ENCODE peak calls at places on chromosomes 16 and 17, in four cellular contexts. One of them, this sample, is unnamed.

GRCh38 chr16:57042157-57043111 is 49.9 kb upstream of the CPNE2 start:
- DNase-seq in OCI-M1: no peak
- DNase-seq in adrenal gland: peak
- DNase-seq in Caco-2: no peak
- DNase-seq in this sample: no peak

GRCh38 chr16:70018254-70018653 is 67.1 kb downstream of the CLEC18A start:
- DNase-seq in OCI-M1: peak
- DNase-seq in Caco-2: peak
- DNase-seq in adrenal gland: no peak
- DNase-seq in this sample: peak

GRCh38 chr17:3594056-3594810 is 15.0 kb downstream of the TRPV1 start:
- DNase-seq in OCI-M1: no peak
- DNase-seq in Caco-2: no peak
- DNase-seq in adrenal gland: no peak
- DNase-seq in this sample: no peak

GRCh38 chr17:63694229-63694973 is 5.5 kb downstream of the LIMD2 start:
- DNase-seq in Caco-2: no peak
- DNase-seq in OCI-M1: no peak
- DNase-seq in adrenal gland: no peak
- DNase-seq in this sample: no peak

GRCh38 chr17:75271233-75271954 is 363 bp upstream of the MIF4GD start:
- DNase-seq in Caco-2: peak
- DNase-seq in OCI-M1: peak
- DNase-seq in adrenal gland: peak
- DNase-seq in this sample: no peak

GRCh38 chr16:85613609-85614337 is 651 bp downstream of the GSE1 start:
- DNase-seq in adrenal gland: no peak
- DNase-seq in OCI-M1: peak
- DNase-seq in Caco-2: peak
- DNase-seq in this sample: peak

GRCh38 chr16:65919116-65919515 is 447.4 kb upstream of the CDH5 start:
- DNase-seq in Caco-2: no peak
- DNase-seq in OCI-M1: no peak
- DNase-seq in adrenal gland: no peak
- DNase-seq in this sample: no peak

GRCh38 chr17:57718878-57719277 is 26.2 kb downstream of the CCDC182 start:
- DNase-seq in OCI-M1: no peak
- DNase-seq in adrenal gland: no peak
- DNase-seq in Caco-2: no peak
- DNase-seq in this sample: no peak

GRCh38 chr16:27922433-27922832 is 141.1 kb downstream of the GSG1L start:
- DNase-seq in Caco-2: no peak
- DNase-seq in OCI-M1: no peak
- DNase-seq in adrenal gland: no peak
- DNase-seq in this sample: no peak

GRCh38 chr16:3020247-3020603 is at the start of gene TNFRSF12A:
- DNase-seq in OCI-M1: peak
- DNase-seq in adrenal gland: peak
- DNase-seq in Caco-2: peak
- DNase-seq in this sample: peak

GRCh38 chr17:7644768-7645167 is 6.0 kb upstream of the ATP1B2 start:
- DNase-seq in adrenal gland: no peak
- DNase-seq in Caco-2: no peak
- DNase-seq in OCI-M1: peak
- DNase-seq in this sample: no peak

GRCh38 chr16:11258553-11259287 is 2.7 kb upstream of the SOCS1 start:
- DNase-seq in Caco-2: no peak
- DNase-seq in adrenal gland: peak
- DNase-seq in OCI-M1: peak
- DNase-seq in this sample: no peak

GRCh38 chr17:42275527-42276358 is 448 bp downstream of the STAT5B start:
- DNase-seq in adrenal gland: no peak
- DNase-seq in OCI-M1: peak
- DNase-seq in Caco-2: no peak
- DNase-seq in this sample: no peak

GRCh38 chr16:78505544-78506371 is 406.3 kb downstream of the WWOX start:
- DNase-seq in Caco-2: peak
- DNase-seq in adrenal gland: peak
- DNase-seq in OCI-M1: no peak
- DNase-seq in this sample: no peak

GRCh38 chr17:41810659-41811548 is 845 bp downstream of the P3H4 start:
- DNase-seq in Caco-2: no peak
- DNase-seq in adrenal gland: no peak
- DNase-seq in OCI-M1: no peak
- DNase-seq in this sample: no peak

GRCh38 chr17:77285594-77286390 is 145.0 kb downstream of the SEC14L1 start:
- DNase-seq in adrenal gland: peak
- DNase-seq in OCI-M1: peak
- DNase-seq in Caco-2: no peak
- DNase-seq in this sample: peak

GRCh38 chr17:49913226-49914095 is 55.5 kb upstream of the DLX4 start:
- DNase-seq in Caco-2: no peak
- DNase-seq in adrenal gland: no peak
- DNase-seq in OCI-M1: no peak
- DNase-seq in this sample: peak

GRCh38 chr16:82091225-82091624 is 56.2 kb downstream of the HSD17B2 start:
- DNase-seq in Caco-2: no peak
- DNase-seq in OCI-M1: no peak
- DNase-seq in adrenal gland: no peak
- DNase-seq in this sample: peak

GRCh38 chr17:19307521-19307920 is 55.0 kb downstream of the B9D1 start:
- DNase-seq in adrenal gland: no peak
- DNase-seq in OCI-M1: no peak
- DNase-seq in Caco-2: no peak
- DNase-seq in this sample: no peak

GRCh38 chr17:58382108-58382884 is 30.3 kb upstream of the SUPT4H1 start:
- DNase-seq in adrenal gland: no peak
- DNase-seq in Caco-2: no peak
- DNase-seq in OCI-M1: no peak
- DNase-seq in this sample: no peak

GRCh38 chr17:67718325-67718941 is 697 bp downstream of the NOL11 start:
- DNase-seq in OCI-M1: peak
- DNase-seq in Caco-2: peak
- DNase-seq in adrenal gland: peak
- DNase-seq in this sample: peak

GRCh38 chr16:1548727-1549126 is 15.3 kb downstream of the TMEM204 start:
- DNase-seq in OCI-M1: no peak
- DNase-seq in adrenal gland: no peak
- DNase-seq in Caco-2: no peak
- DNase-seq in this sample: no peak

GRCh38 chr17:18026408-18026776 is 12.6 kb downstream of the ATPAF2 start:
- DNase-seq in Caco-2: no peak
- DNase-seq in adrenal gland: no peak
- DNase-seq in OCI-M1: no peak
- DNase-seq in this sample: no peak

GRCh38 chr16:20976568-20976967 is 76.0 kb downstream of the LYRM1 start:
- DNase-seq in adrenal gland: no peak
- DNase-seq in Caco-2: no peak
- DNase-seq in OCI-M1: peak
- DNase-seq in this sample: no peak

GRCh38 chr17:42002792-42003301 is 14.4 kb downstream of the DNAJC7 start:
- DNase-seq in Caco-2: no peak
- DNase-seq in adrenal gland: no peak
- DNase-seq in OCI-M1: no peak
- DNase-seq in this sample: no peak

GRCh38 chr17:16962804-16963203 is 9.1 kb downstream of the TNFRSF13B start:
- DNase-seq in OCI-M1: no peak
- DNase-seq in adrenal gland: no peak
- DNase-seq in Caco-2: no peak
- DNase-seq in this sample: no peak

GRCh38 chr16:70770968-70771552 is 29.9 kb downstream of the VAC14 start:
- DNase-seq in adrenal gland: peak
- DNase-seq in Caco-2: peak
- DNase-seq in OCI-M1: peak
- DNase-seq in this sample: peak

GRCh38 chr17:32335647-32336046 is 6.3 kb downstream of the C17orf75 start:
- DNase-seq in Caco-2: no peak
- DNase-seq in adrenal gland: no peak
- DNase-seq in OCI-M1: no peak
- DNase-seq in this sample: peak

GRCh38 chr17:19897108-19897854 is 29.5 kb upstream of the ULK2 start:
- DNase-seq in OCI-M1: no peak
- DNase-seq in adrenal gland: peak
- DNase-seq in Caco-2: no peak
- DNase-seq in this sample: peak

GRCh38 chr17:73156887-73157870 is 7.6 kb upstream of the SSTR2 start:
- DNase-seq in adrenal gland: no peak
- DNase-seq in Caco-2: no peak
- DNase-seq in OCI-M1: peak
- DNase-seq in this sample: no peak

This sample was measured in NCI-H226.